ENCODE peak calls at places on chromosomes 4 and X, in five cellular contexts. One of them, this sample, is unnamed.

GRCh38 chr4:20838476-20838875 is 138.2 kb downstream of the PACRGL start:
- DNase-seq in RPMI7951: no peak
- DNase-seq in activated CD4-positive, alpha-beta T cell treated with anti-CD3 and anti-CD28 coated beads, Interleukin-2, amount 50 U/mL, for 48 hours: no peak
- DNase-seq in NCI-H345: no peak
- DNase-seq in naive B cell: no peak
- DNase-seq in this sample: no peak

GRCh38 chrX:100911731-100912130 is 17.0 kb downstream of the XKRX start:
- DNase-seq in RPMI7951: no peak
- DNase-seq in activated CD4-positive, alpha-beta T cell treated with anti-CD3 and anti-CD28 coated beads, Interleukin-2, amount 50 U/mL, for 48 hours: no peak
- DNase-seq in NCI-H345: no peak
- DNase-seq in naive B cell: no peak
- DNase-seq in this sample: no peak

GRCh38 chr4:147516133-147516532 is 35.2 kb downstream of the EDNRA start:
- DNase-seq in RPMI7951: no peak
- DNase-seq in activated CD4-positive, alpha-beta T cell treated with anti-CD3 and anti-CD28 coated beads, Interleukin-2, amount 50 U/mL, for 48 hours: no peak
- DNase-seq in NCI-H345: no peak
- DNase-seq in naive B cell: no peak
- DNase-seq in this sample: peak

GRCh38 chrX:136659174-136659573 is 11.2 kb downstream of the CD40LG start:
- DNase-seq in RPMI7951: no peak
- DNase-seq in activated CD4-positive, alpha-beta T cell treated with anti-CD3 and anti-CD28 coated beads, Interleukin-2, amount 50 U/mL, for 48 hours: peak
- DNase-seq in NCI-H345: no peak
- DNase-seq in naive B cell: no peak
- DNase-seq in this sample: no peak

GRCh38 chr4:15718465-15718864 is 15.6 kb downstream of the BST1 start:
- DNase-seq in RPMI7951: no peak
- DNase-seq in activated CD4-positive, alpha-beta T cell treated with anti-CD3 and anti-CD28 coated beads, Interleukin-2, amount 50 U/mL, for 48 hours: no peak
- DNase-seq in NCI-H345: no peak
- DNase-seq in naive B cell: no peak
- DNase-seq in this sample: no peak

GRCh38 chr4:2265113-2266110 is 3.5 kb upstream of the MXD4 start:
- DNase-seq in RPMI7951: no peak
- DNase-seq in activated CD4-positive, alpha-beta T cell treated with anti-CD3 and anti-CD28 coated beads, Interleukin-2, amount 50 U/mL, for 48 hours: no peak
- DNase-seq in NCI-H345: no peak
- DNase-seq in naive B cell: no peak
- DNase-seq in this sample: no peak

GRCh38 chr4:1047106-1047975 is 35.9 kb downstream of the FGFRL1 start:
- DNase-seq in RPMI7951: no peak
- DNase-seq in activated CD4-positive, alpha-beta T cell treated with anti-CD3 and anti-CD28 coated beads, Interleukin-2, amount 50 U/mL, for 48 hours: no peak
- DNase-seq in NCI-H345: no peak
- DNase-seq in naive B cell: no peak
- DNase-seq in this sample: no peak

GRCh38 chrX:103918050-103918449 is 44.4 kb upstream of the TMSB15B start:
- DNase-seq in RPMI7951: peak
- DNase-seq in activated CD4-positive, alpha-beta T cell treated with anti-CD3 and anti-CD28 coated beads, Interleukin-2, amount 50 U/mL, for 48 hours: peak
- DNase-seq in NCI-H345: peak
- DNase-seq in naive B cell: peak
- DNase-seq in this sample: peak

GRCh38 chr4:114780205-114780604 is 181.6 kb downstream of the UGT8 start:
- DNase-seq in RPMI7951: no peak
- DNase-seq in activated CD4-positive, alpha-beta T cell treated with anti-CD3 and anti-CD28 coated beads, Interleukin-2, amount 50 U/mL, for 48 hours: no peak
- DNase-seq in NCI-H345: peak
- DNase-seq in naive B cell: no peak
- DNase-seq in this sample: peak

GRCh38 chr4:6270691-6271121 is 1.1 kb downstream of the WFS1 start:
- DNase-seq in RPMI7951: no peak
- DNase-seq in activated CD4-positive, alpha-beta T cell treated with anti-CD3 and anti-CD28 coated beads, Interleukin-2, amount 50 U/mL, for 48 hours: no peak
- DNase-seq in NCI-H345: no peak
- DNase-seq in naive B cell: no peak
- DNase-seq in this sample: no peak

This sample was measured in OCI-M1.